ENCODE peak calls at places on chromosome 20, in four cellular contexts. N, J, R and Q are unnamed samples.

GRCh38 chr20:40687384-40688128 is 1.5 kb downstream of the MAFB start:
- DNase-seq in N (no peak), J (peak; percentile 58), R (no peak), Q (peak; percentile 76)

GRCh38 chr20:15818651-15819071 is 754.6 kb downstream of the KIF16B start:
- DNase-seq in N (no peak), J (no peak), R (no peak), Q (peak; percentile 91)

GRCh38 chr20:61849822-61850221 is 215.9 kb downstream of the TAF4 start:
- DNase-seq in N (no peak), J (no peak), R (no peak), Q (no peak)

GRCh38 chr20:59726196-59726595 is 121.9 kb downstream of the PHACTR3 start:
- DNase-seq in N (no peak), J (no peak), R (no peak), Q (no peak)

GRCh38 chr20:33667245-33668086 is 723 bp downstream of the ACTL10 start:
- DNase-seq in N (peak; percentile 54), J (peak; percentile 89), R (no peak), Q (peak; percentile 75)

GRCh38 chr20:56628873-56629463 is at the start of gene TFAP2C:
- DNase-seq in N (no peak), J (peak; percentile 84), R (no peak), Q (peak; percentile 84)

GRCh38 chr20:36493013-36493800 is 48.1 kb upstream of the MYL9 start:
- DNase-seq in N (no peak), J (peak; percentile 60), R (no peak), Q (peak; percentile 68)

GRCh38 chr20:37945034-37945660 is 42.2 kb downstream of the VSTM2L start:
- DNase-seq in N (no peak), J (peak; percentile 15), R (no peak), Q (no peak)

GRCh38 chr20:51204051-51204450 is 181.1 kb upstream of the KCNG1 start:
- DNase-seq in N (no peak), J (no peak), R (no peak), Q (no peak)

GRCh38 chr20:59004493-59004762 is 2.6 kb downstream of the CTSZ start:
- DNase-seq in N (no peak), J (no peak), R (no peak), Q (no peak)

GRCh38 chr20:44748005-44748370 is 2.3 kb downstream of the KCNK15 start:
- DNase-seq in N (no peak), J (no peak), R (no peak), Q (no peak)

GRCh38 chr20:50133041-50133440 is 20.1 kb upstream of the UBE2V1 start:
- DNase-seq in N (no peak), J (no peak), R (no peak), Q (no peak)

GRCh38 chr20:61477366-61477966 is 225.4 kb downstream of the CDH4 start:
- DNase-seq in N (no peak), J (peak; percentile 14), R (no peak), Q (no peak)

GRCh38 chr20:47358052-47358671 is 1.7 kb upstream of the ZMYND8 start:
- DNase-seq in N (no peak), J (no peak), R (no peak), Q (no peak)

GRCh38 chr20:38249536-38250310 is 10.8 kb downstream of the KIAA1755 start:
- DNase-seq in N (peak; percentile 38), J (no peak), R (no peak), Q (no peak)

GRCh38 chr20:33099842-33100538 is 20.5 kb downstream of the BPIFB4 start:
- DNase-seq in N (no peak), J (no peak), R (no peak), Q (no peak)

GRCh38 chr20:40195742-40196141 is 493.3 kb downstream of the MAFB start:
- DNase-seq in N (no peak), J (no peak), R (no peak), Q (no peak)

GRCh38 chr20:4082406-4083102 is 67.2 kb upstream of the RNF24 start:
- DNase-seq in N (peak; percentile 82), J (peak; percentile 79), R (no peak), Q (peak; percentile 97)

GRCh38 chr20:9613871-9614270 is 99.5 kb downstream of the LAMP5 start:
- DNase-seq in N (peak; percentile 3), J (no peak), R (no peak), Q (no peak)

GRCh38 chr20:17673082-17673481 is 9.0 kb downstream of the RRBP1 start:
- DNase-seq in N (no peak), J (no peak), R (no peak), Q (no peak)

GRCh38 chr20:21514553-21515251 is 838 bp upstream of the NKX2-2 start:
- DNase-seq in N (no peak), J (peak; percentile 93), R (no peak), Q (peak; percentile 90)

GRCh38 chr20:49804364-49804763 is 8.3 kb upstream of the SLC9A8 start:
- DNase-seq in N (no peak), J (no peak), R (no peak), Q (no peak)

GRCh38 chr20:53763707-53764415 is 170.2 kb upstream of the ZNF217 start:
- DNase-seq in N (peak; percentile 58), J (peak; percentile 71), R (peak; percentile 36), Q (peak; percentile 79)

GRCh38 chr20:14193885-14194284 is 143.5 kb downstream of the FLRT3 start:
- DNase-seq in N (no peak), J (no peak), R (no peak), Q (peak; percentile 85)

GRCh38 chr20:57619053-57619831 is 984 bp downstream of the ZBP1 start:
- DNase-seq in N (no peak), J (no peak), R (no peak), Q (no peak)

DNA sequence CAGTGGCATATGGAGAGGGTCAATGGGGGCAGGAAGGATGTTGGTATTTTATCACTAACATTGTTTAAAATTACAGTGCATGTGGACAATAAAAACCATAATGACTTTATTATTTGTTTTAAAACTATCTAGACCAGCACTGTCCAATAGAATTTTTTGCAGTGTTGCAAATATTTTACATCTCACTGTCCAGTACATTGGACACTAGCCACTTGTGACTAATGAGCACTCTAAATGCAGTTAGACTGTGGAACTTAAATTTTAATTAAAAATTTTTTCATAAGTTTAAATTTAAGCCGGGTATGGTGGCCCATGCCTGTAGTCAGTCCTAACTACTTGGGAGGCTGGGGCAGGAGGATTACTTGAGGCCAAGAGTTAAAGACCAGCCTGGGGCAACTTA is 101.7 kb downstream of the DTD1 start:
- DNase-seq in N (no peak), J (no peak), R (no peak), Q (no peak)
- H3K56ac ChIP-seq in N (no peak overlapping the region), J (no peak overlapping the region), R (no peak overlapping the region), Q (no peak overlapping the region)

GRCh38 chr20:24672181-24672880 is 202.9 kb downstream of the SYNDIG1 start:
- DNase-seq in N (no peak), J (no peak), R (no peak), Q (no peak)
- H2AK5ac ChIP-seq in N (peak overlapping the region; percentile 98), J (no peak overlapping the region), R (no peak overlapping the region), Q (no peak overlapping the region)

DNA sequence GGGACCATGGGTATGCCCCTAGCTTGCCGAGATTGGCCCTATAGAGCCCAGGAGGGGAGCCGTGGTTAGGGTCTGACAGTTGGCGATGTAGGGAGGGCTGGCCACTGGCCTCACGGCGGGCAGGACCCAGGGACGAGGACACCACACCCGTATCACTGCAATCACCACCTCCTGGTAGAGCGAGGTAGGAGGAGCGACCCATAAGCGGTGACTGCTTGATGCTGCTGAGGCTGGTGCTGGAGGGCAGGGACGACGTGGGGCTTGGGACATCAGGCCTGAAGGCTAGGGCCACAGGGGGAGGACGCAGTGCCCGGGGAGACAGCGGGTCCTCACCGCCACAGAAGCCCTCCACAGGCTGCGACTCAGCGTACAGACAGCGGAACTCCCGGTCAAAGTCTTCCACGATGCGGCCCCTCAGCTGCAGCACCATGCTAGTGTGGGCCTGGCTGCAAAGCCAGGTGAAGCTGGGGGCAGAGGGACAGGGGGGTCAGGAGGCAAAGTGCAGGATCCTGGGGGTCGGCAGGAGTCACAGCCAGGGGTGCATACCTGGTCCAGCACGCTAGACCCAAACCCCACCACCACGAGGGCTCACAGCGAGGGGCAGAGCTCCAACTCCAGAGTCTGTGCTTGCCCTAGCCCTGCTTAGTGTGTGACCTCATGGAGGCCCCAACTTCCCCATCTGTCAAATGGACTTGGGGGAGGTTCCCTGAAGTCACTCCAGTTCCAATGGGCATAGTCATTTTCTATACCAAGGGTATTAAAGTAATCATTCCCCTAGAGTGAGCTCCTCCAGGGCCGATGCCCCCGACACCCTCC is 3.1 kb upstream of the EIF6 start:
- DNase-seq in N (no peak), J (no peak), R (no peak), Q (no peak)
- H3K56ac ChIP-seq in N (no peak overlapping the region), J (no peak overlapping the region), R (no peak overlapping the region), Q (no peak overlapping the region)

DNA sequence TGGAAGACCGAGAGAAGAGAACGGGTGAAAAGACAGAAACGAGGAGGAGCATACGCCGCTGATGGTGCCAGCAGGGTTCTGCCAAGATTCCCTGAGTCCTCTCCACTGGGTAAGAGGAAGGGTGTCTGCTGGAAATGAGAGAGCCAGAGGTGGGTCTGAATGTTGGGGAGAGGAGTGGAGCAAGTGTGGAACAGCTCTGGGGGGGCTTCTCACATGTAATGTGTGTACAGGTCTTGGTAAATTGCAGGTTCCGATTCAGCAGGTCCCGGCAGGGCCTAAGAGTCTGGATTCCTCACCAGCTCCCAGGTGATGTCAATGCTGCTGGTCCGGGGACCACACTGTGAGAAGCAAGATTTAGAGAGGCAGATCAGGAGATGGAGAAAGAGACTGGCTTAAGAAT is 1.5 kb upstream of the EBF4 start:
- DNase-seq in N (no peak), J (no peak), R (no peak), Q (no peak)
- H2AK5ac ChIP-seq in N (no peak overlapping the region), J (no peak overlapping the region), R (no peak overlapping the region), Q (no peak overlapping the region)

GRCh38 chr20:18737140-18737539 is 76.4 kb upstream of the SCP2D1 start:
- DNase-seq in N (no peak), J (no peak), R (no peak), Q (no peak)

GRCh38 chr20:18738888-18739287 is 74.7 kb upstream of the SCP2D1 start:
- DNase-seq in N (no peak), J (no peak), R (no peak), Q (peak; percentile 38)

GRCh38 chr20:18738055-18738454 is 75.5 kb upstream of the SCP2D1 start:
- DNase-seq in N (no peak), J (no peak), R (no peak), Q (no peak)

GRCh38 chr20:18740726-18741125 is 72.9 kb upstream of the SCP2D1 start:
- DNase-seq in N (no peak), J (no peak), R (no peak), Q (no peak)

GRCh38 chr20:18739785-18740184 is 73.8 kb upstream of the SCP2D1 start:
- DNase-seq in N (peak; percentile 90), J (no peak), R (peak; percentile 9), Q (peak; percentile 66)
- H3K56ac ChIP-seq in N (no peak overlapping the region), J (no peak overlapping the region), R (no peak overlapping the region), Q (no peak overlapping the region)

GRCh38 chr20:63247678-63248228 is 6.5 kb downstream of the NKAIN4 start:
- DNase-seq in N (no peak), J (no peak), R (no peak), Q (no peak)
- H2AK5ac ChIP-seq in N (no peak overlapping the region), J (no peak overlapping the region), R (no peak overlapping the region), Q (no peak overlapping the region)